ENCODE peak calls at places on chromosomes 13 and 19, in four cellular contexts. One of them, this sample, is unnamed. For H3K4me1, the result is how much of the 10 kb centered on the place peaks cover.

GRCh38 chr19:57934820-57935665 is at the start of gene ZNF418:
- DNase-seq in neural progenitor cell: peak
- DNase-seq in tibial nerve: peak
- DNase-seq in naive thymus-derived CD4-positive, alpha-beta T cell: peak
- DNase-seq in this sample: peak

GRCh38 chr19:6056282-6056741 is 54.0 kb downstream of the RFX2 start:
- DNase-seq in naive thymus-derived CD4-positive, alpha-beta T cell: no peak
- DNase-seq in neural progenitor cell: no peak
- DNase-seq in tibial nerve: no peak
- DNase-seq in this sample: no peak

GRCh38 chr13:40562975-40563349 is 103.5 kb downstream of the FOXO1 start:
- DNase-seq in tibial nerve: no peak
- DNase-seq in neural progenitor cell: no peak
- DNase-seq in naive thymus-derived CD4-positive, alpha-beta T cell: no peak
- DNase-seq in this sample: no peak

GRCh38 chr19:5293607-5294089 is 47.0 kb downstream of the PTPRS start:
- DNase-seq in neural progenitor cell: peak
- DNase-seq in naive thymus-derived CD4-positive, alpha-beta T cell: no peak
- DNase-seq in tibial nerve: peak
- DNase-seq in this sample: no peak

GRCh38 chr13:113742445-113743120 is 16.4 kb upstream of the TMEM255B start:
- DNase-seq in tibial nerve: no peak
- DNase-seq in neural progenitor cell: no peak
- DNase-seq in naive thymus-derived CD4-positive, alpha-beta T cell: no peak
- DNase-seq in this sample: no peak

GRCh38 chr13:73417012-73417615 is 358.3 kb downstream of the KLF5 start:
- DNase-seq in neural progenitor cell: peak
- DNase-seq in naive thymus-derived CD4-positive, alpha-beta T cell: no peak
- DNase-seq in tibial nerve: no peak
- DNase-seq in this sample: no peak

GRCh38 chr13:81686877-81687276 is 1346.0 kb upstream of the SPRY2 start:
- DNase-seq in tibial nerve: no peak
- DNase-seq in naive thymus-derived CD4-positive, alpha-beta T cell: no peak
- DNase-seq in neural progenitor cell: no peak
- DNase-seq in this sample: no peak

GRCh38 chr13:30158774-30159445 is 148.4 kb downstream of the KATNAL1 start:
- DNase-seq in tibial nerve: peak
- DNase-seq in naive thymus-derived CD4-positive, alpha-beta T cell: peak
- DNase-seq in neural progenitor cell: no peak
- DNase-seq in this sample: no peak

GRCh38 chr13:60790620-60791019 is 393.6 kb downstream of the TDRD3 start:
- DNase-seq in neural progenitor cell: peak
- DNase-seq in naive thymus-derived CD4-positive, alpha-beta T cell: no peak
- DNase-seq in tibial nerve: no peak
- DNase-seq in this sample: peak

GRCh38 chr19:13172335-13173128 is 22.3 kb downstream of the IER2 start:
- DNase-seq in tibial nerve: peak
- DNase-seq in neural progenitor cell: no peak
- DNase-seq in naive thymus-derived CD4-positive, alpha-beta T cell: peak
- DNase-seq in this sample: peak
- H3K4me1 ChIP-seq in tibial nerve: under half
- H3K4me1 ChIP-seq in neural progenitor cell: under half
- H3K4me1 ChIP-seq in naive thymus-derived CD4-positive, alpha-beta T cell: half or more
- H3K4me1 ChIP-seq in this sample: under half

DNA sequence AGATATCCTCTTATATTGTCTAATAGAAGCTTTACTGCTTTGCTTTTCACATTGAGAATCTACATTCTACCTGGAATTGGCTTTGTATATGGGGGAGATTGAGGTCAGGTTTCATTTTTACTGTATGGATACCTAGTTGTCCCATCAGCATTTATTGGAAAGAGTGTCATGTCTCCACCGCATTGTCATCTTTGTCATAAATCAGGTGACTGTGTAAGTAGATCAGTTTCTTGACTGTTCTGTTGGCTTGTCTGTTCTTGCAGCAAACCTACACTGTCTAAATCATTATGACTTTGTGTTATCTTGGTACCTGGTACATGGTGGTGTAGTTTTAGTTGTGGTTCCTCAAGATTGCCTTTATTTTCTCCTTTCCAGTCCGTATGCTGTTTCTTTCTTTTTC is 5.8 kb downstream of the URI1 start:
- DNase-seq in tibial nerve: no peak
- DNase-seq in naive thymus-derived CD4-positive, alpha-beta T cell: no peak
- DNase-seq in neural progenitor cell: no peak
- DNase-seq in this sample: no peak
- H3K4me1 ChIP-seq in tibial nerve: under half
- H3K4me1 ChIP-seq in naive thymus-derived CD4-positive, alpha-beta T cell: under half
- H3K4me1 ChIP-seq in neural progenitor cell: under half
- H3K4me1 ChIP-seq in this sample: under half

GRCh38 chr13:66951426-66951825 is 278.7 kb downstream of the PCDH9 start:
- DNase-seq in neural progenitor cell: no peak
- DNase-seq in tibial nerve: no peak
- DNase-seq in naive thymus-derived CD4-positive, alpha-beta T cell: no peak
- DNase-seq in this sample: no peak
- H3K4me1 ChIP-seq in neural progenitor cell: under half
- H3K4me1 ChIP-seq in tibial nerve: under half
- H3K4me1 ChIP-seq in naive thymus-derived CD4-positive, alpha-beta T cell: under half
- H3K4me1 ChIP-seq in this sample: under half

DNA sequence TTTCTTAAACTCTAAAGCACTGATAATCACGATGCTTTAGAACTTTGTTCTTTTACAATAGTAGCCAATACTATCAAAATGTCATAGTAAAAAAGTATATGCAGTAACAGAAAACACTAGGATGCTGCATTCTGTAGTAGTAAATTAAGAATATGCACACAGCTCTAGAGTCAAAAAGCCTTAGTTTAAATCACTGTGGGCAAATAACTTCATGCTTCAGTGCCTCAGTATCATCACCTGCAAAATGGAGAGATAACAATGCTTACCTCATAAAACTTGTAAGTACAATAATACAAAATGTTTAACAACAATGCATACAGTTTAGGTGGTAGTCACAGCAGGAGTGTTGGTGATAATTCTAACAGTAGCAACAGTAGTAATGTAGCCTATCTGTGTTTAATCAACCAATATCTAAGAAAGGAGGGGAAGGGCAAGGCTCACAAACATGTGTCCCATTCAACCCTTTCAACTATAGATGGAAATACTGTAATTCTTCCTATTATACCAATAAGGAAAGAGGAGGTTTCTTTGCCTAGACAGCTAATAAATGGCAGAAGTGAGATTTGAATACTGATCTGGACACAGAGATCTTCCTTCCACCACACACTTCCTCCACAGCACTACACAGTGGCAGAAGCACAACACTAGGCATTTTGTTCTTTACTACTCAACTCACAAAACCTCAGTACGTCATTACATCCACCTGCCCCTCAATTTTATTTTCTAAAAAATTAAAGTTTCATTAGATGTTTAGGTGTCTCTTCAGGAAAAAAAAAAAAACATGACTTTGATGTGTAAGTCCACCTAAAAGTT is 4.6 kb downstream of the RBM26 start:
- DNase-seq in neural progenitor cell: no peak
- DNase-seq in naive thymus-derived CD4-positive, alpha-beta T cell: no peak
- DNase-seq in tibial nerve: no peak
- DNase-seq in this sample: no peak
- H3K4me1 ChIP-seq in neural progenitor cell: under half
- H3K4me1 ChIP-seq in naive thymus-derived CD4-positive, alpha-beta T cell: under half
- H3K4me1 ChIP-seq in tibial nerve: under half
- H3K4me1 ChIP-seq in this sample: under half

GRCh38 chr19:13987101-13987890 is 18.8 kb downstream of the RFX1 start:
- DNase-seq in naive thymus-derived CD4-positive, alpha-beta T cell: no peak
- DNase-seq in tibial nerve: peak
- DNase-seq in neural progenitor cell: no peak
- DNase-seq in this sample: peak

GRCh38 chr19:13986348-13986904 is 19.7 kb downstream of the RFX1 start:
- DNase-seq in neural progenitor cell: peak
- DNase-seq in naive thymus-derived CD4-positive, alpha-beta T cell: peak
- DNase-seq in tibial nerve: peak
- DNase-seq in this sample: peak

GRCh38 chr19:13984186-13984585 is 21.9 kb downstream of the RFX1 start:
- DNase-seq in naive thymus-derived CD4-positive, alpha-beta T cell: no peak
- DNase-seq in neural progenitor cell: peak
- DNase-seq in tibial nerve: no peak
- DNase-seq in this sample: no peak

GRCh38 chr19:13984875-13985741 is 21.0 kb downstream of the RFX1 start:
- DNase-seq in naive thymus-derived CD4-positive, alpha-beta T cell: no peak
- DNase-seq in neural progenitor cell: no peak
- DNase-seq in tibial nerve: no peak
- DNase-seq in this sample: no peak

DNA sequence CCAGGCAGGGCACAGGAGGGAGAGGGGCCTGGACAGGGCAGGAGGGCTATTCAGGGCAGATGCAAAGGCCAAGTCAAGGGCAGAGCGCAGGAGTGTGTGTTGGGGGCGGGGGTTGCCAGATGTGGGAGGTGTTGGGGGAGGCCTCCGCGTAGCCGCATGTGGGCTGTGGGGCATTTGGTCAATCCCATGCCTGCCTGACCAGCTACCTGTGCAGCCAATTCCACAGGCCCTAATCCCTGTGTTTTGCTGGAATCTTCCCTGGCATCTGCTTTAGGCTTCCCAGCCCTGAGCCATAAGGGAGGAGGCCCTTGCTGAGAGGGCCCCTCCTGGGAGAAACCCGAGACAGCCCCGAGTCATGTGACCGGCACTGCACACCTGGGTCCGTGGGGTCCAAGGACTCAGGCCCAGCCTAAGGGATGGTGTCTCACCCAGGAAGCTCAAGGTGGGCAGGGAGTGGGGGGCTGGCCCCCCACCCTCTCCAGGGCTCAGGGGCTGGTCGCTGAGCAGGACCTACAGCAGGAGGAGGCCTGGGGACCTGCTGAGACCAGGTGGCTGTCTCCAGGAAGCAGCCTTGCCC is 20.3 kb downstream of the RFX1 start:
- DNase-seq in naive thymus-derived CD4-positive, alpha-beta T cell: no peak
- DNase-seq in tibial nerve: no peak
- DNase-seq in neural progenitor cell: no peak
- DNase-seq in this sample: no peak
- H3K4me1 ChIP-seq in naive thymus-derived CD4-positive, alpha-beta T cell: under half
- H3K4me1 ChIP-seq in tibial nerve: under half
- H3K4me1 ChIP-seq in neural progenitor cell: under half
- H3K4me1 ChIP-seq in this sample: under half